ENCODE peak calls at places on chromosome 19, in six cellular contexts. G is tibial nerve, X is stomach, O is astrocyte, Z is osteocyte, A is B cell. K is an unnamed sample.

GRCh38 chr19:33801411-33801810 is 4.7 kb downstream of the KCTD15 start:
- DNase-seq in X (no peak), O (no peak), A (no peak), Z (no peak), G (no peak), K (no peak)

GRCh38 chr19:35031072-35031881 is 1.0 kb downstream of the SCN1B start:
- DNase-seq in O (peak), Z (no peak), X (no peak), A (no peak), G (no peak), K (no peak)

GRCh38 chr19:40803857-40804782 is 5.1 kb downstream of the EGLN2 start:
- DNase-seq in Z (no peak), X (peak), A (peak), O (no peak), G (no peak), K (no peak)

GRCh38 chr19:54186934-54187381 is 2.4 kb downstream of the MBOAT7 start:
- DNase-seq in Z (no peak), A (peak), O (no peak), G (no peak), X (peak), K (no peak)

GRCh38 chr19:22610121-22610520 is 24.0 kb upstream of the ZNF492 start:
- DNase-seq in A (no peak), Z (peak), X (no peak), G (no peak), O (no peak), K (no peak)

GRCh38 chr19:19452241-19453128 is 47.0 kb downstream of the GATAD2A start:
- DNase-seq in G (no peak), A (no peak), Z (no peak), O (no peak), X (no peak), K (no peak)

GRCh38 chr19:29006057-29006735 is 206.8 kb downstream of the UQCRFS1 start:
- DNase-seq in G (no peak), Z (no peak), A (no peak), O (no peak), X (no peak), K (no peak)

GRCh38 chr19:46221981-46222610 is 7.4 kb upstream of the IGFL1 start:
- DNase-seq in A (no peak), X (peak), G (peak), O (peak), Z (no peak), K (no peak)

GRCh38 chr19:38839816-38840582 is 8.4 kb upstream of the ECH1 start:
- DNase-seq in Z (no peak), A (no peak), O (no peak), X (no peak), G (no peak), K (no peak)

GRCh38 chr19:38900816-38901215 is 1.0 kb downstream of the NFKBIB start:
- DNase-seq in X (no peak), O (no peak), A (no peak), Z (no peak), G (no peak), K (no peak)

GRCh38 chr19:40543029-40543597 is 33.6 kb upstream of the SHKBP1 start:
- DNase-seq in Z (no peak), X (no peak), O (no peak), G (no peak), A (no peak), K (no peak)

GRCh38 chr19:572891-573825 is 762 bp downstream of the BSG start:
- DNase-seq in G (no peak), A (peak), Z (peak), O (no peak), X (peak), K (no peak)

GRCh38 chr19:52690395-52691214 is 44.2 kb downstream of the ZNF611 start:
- DNase-seq in Z (peak), O (peak), X (peak), G (peak), A (peak), K (peak)

GRCh38 chr19:54556194-54556593 is 17.4 kb upstream of the LILRA2 start:
- DNase-seq in X (no peak), O (no peak), Z (no peak), G (no peak), A (no peak), K (no peak)

GRCh38 chr19:35345671-35346111 is 2.0 kb upstream of the FFAR1 start:
- DNase-seq in G (no peak), X (no peak), Z (peak), A (peak), O (no peak), K (peak)

GRCh38 chr19:3185482-3186376 is at the start of gene NCLN:
- DNase-seq in X (peak), A (peak), O (peak), G (peak), Z (peak), K (peak)

GRCh38 chr19:34504809-34505291 is 23.3 kb downstream of the WTIP start:
- DNase-seq in O (no peak), Z (peak), G (no peak), A (no peak), X (no peak), K (no peak)

GRCh38 chr19:28288850-28289249 is 924.1 kb downstream of the UQCRFS1 start:
- DNase-seq in Z (no peak), G (no peak), X (no peak), O (peak), A (no peak), K (no peak)

GRCh38 chr19:39333507-39333906 is 2.3 kb downstream of the GMFG start:
- DNase-seq in A (no peak), X (no peak), O (no peak), Z (no peak), G (no peak), K (no peak)

GRCh38 chr19:47032171-47032811 is 12.7 kb downstream of the NPAS1 start:
- DNase-seq in Z (no peak), X (peak), A (peak), G (no peak), O (no peak), K (peak)

GRCh38 chr19:51020988-51021651 is 1.6 kb upstream of the KLK10 start:
- DNase-seq in O (peak), A (no peak), Z (no peak), G (no peak), X (peak), K (no peak)

GRCh38 chr19:4889034-4889825 is 13.5 kb downstream of the ARRDC5 start:
- DNase-seq in X (no peak), G (no peak), O (peak), A (no peak), Z (no peak), K (no peak)

GRCh38 chr19:13090511-13091231 is 12.0 kb downstream of the LYL1 start:
- DNase-seq in X (no peak), Z (no peak), O (no peak), G (no peak), A (no peak), K (no peak)

GRCh38 chr19:30752201-30752600 is 380.0 kb downstream of the ZNF536 start:
- DNase-seq in A (no peak), X (no peak), O (no peak), G (no peak), Z (peak), K (no peak)

GRCh38 chr19:38061294-38061693 is 154.3 kb downstream of the SIPA1L3 start:
- DNase-seq in Z (no peak), A (no peak), G (no peak), O (peak), X (no peak), K (no peak)

GRCh38 chr19:940591-941291 is 14.9 kb downstream of the ARID3A start:
- DNase-seq in Z (no peak), X (peak), A (peak), O (peak), G (peak), K (peak)

GRCh38 chr19:53182202-53182601 is 11.0 kb downstream of the ZNF665 start:
- DNase-seq in X (no peak), A (no peak), O (peak), G (no peak), Z (peak), K (no peak)

GRCh38 chr19:31992750-31993149 is 352.7 kb upstream of the ZNF507 start:
- DNase-seq in G (no peak), O (no peak), X (no peak), A (no peak), Z (peak), K (no peak)

GRCh38 chr19:43820098-43820860 is 6.8 kb upstream of the ZNF283 start:
- DNase-seq in A (peak), Z (no peak), O (peak), X (no peak), G (no peak), K (no peak)

GRCh38 chr19:4445963-4446668 is 11.5 kb downstream of the UBXN6 start:
- DNase-seq in X (no peak), Z (no peak), G (no peak), O (no peak), A (no peak), K (no peak)

GRCh38 chr19:7840629-7841028 is 10.6 kb downstream of the EVI5L start:
- DNase-seq in A (no peak), O (no peak), Z (no peak), G (no peak), X (no peak), K (no peak)
- TF ChIP-seq CTCF in A (no peak), O (no peak), Z (no peak), G (no peak), X (no peak), K (no peak)

GRCh38 chr19:2151339-2152229 is at the start of gene AP3D1:
- DNase-seq in Z (peak), X (peak), A (peak), G (peak), O (peak), K (peak)
- TF ChIP-seq CTCF in Z (no peak), X (no peak), A (no peak), G (no peak), O (no peak), K (no peak)

GRCh38 chr19:17577698-17578097 is 22.2 kb downstream of the COLGALT1 start:
- DNase-seq in G (no peak), X (no peak), O (no peak), A (no peak), Z (no peak), K (no peak)

GRCh38 chr19:17582613-17583012 is 27.2 kb downstream of the COLGALT1 start:
- DNase-seq in Z (no peak), X (no peak), O (no peak), G (no peak), A (no peak), K (no peak)

GRCh38 chr19:17579523-17580244 is 24.2 kb downstream of the COLGALT1 start:
- DNase-seq in O (no peak), G (peak), X (no peak), Z (no peak), A (peak), K (peak)

GRCh38 chr19:17581211-17581874 is 25.9 kb downstream of the COLGALT1 start:
- DNase-seq in A (no peak), O (no peak), X (no peak), G (no peak), Z (no peak), K (no peak)

GRCh38 chr19:17580470-17581000 is 25.1 kb downstream of the COLGALT1 start:
- DNase-seq in G (no peak), A (no peak), X (no peak), Z (no peak), O (no peak), K (no peak)
- TF ChIP-seq CTCF in G (no peak), A (no peak), X (no peak), Z (no peak), O (no peak), K (no peak)

GRCh38 chr19:42345191-42345812 is 19.9 kb downstream of the MEGF8 start:
- DNase-seq in Z (no peak), X (no peak), A (no peak), O (no peak), G (no peak), K (no peak)

GRCh38 chr19:42348211-42348610 is 22.8 kb downstream of the MEGF8 start:
- DNase-seq in A (no peak), O (no peak), Z (no peak), G (no peak), X (no peak), K (no peak)

GRCh38 chr19:42344336-42344893 is 19.0 kb downstream of the MEGF8 start:
- DNase-seq in O (no peak), X (no peak), Z (no peak), G (no peak), A (no peak), K (no peak)

DNA sequence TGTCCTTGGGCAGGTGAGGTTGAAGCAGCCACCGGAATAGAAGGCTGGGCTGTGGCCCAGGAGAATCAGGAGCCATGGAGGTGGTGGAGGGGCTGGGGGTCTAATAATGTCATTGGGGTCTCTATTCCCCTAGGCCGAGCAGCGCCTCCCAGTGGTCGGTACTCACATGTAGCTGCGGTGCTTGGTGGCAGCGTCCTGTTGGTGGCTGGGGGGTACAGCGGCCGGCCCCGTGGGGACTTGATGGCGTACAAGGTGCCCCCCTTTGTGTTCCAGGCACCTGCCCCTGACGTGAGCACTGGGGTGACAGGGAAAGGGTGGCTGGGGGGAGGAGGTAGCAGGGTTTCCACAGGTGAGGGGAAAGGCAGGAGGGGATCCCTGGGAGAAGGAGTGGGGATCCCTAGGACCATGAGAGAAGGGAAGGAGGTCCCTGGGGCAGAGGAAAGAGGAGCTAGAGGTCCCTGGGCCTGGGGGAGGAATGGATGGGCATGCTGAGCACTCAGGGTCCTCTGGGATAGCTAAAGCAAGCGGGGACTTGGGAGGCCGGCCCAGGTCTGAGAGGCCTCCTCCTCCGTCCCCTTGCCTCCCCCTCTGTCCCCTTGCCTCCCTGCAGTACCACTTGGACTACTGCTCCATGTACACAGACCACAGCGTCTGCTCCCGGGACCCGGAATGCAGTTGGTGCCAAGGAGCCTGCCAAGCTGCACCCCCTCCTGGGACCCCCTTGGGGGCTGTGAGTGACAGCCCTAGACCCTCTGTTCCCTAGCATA is 18.1 kb downstream of the MEGF8 start:
- DNase-seq in X (no peak), A (no peak), G (no peak), O (no peak), Z (no peak), K (no peak)
- TF ChIP-seq CTCF in X (no peak), A (no peak), G (no peak), O (no peak), Z (no peak), K (no peak)

DNA sequence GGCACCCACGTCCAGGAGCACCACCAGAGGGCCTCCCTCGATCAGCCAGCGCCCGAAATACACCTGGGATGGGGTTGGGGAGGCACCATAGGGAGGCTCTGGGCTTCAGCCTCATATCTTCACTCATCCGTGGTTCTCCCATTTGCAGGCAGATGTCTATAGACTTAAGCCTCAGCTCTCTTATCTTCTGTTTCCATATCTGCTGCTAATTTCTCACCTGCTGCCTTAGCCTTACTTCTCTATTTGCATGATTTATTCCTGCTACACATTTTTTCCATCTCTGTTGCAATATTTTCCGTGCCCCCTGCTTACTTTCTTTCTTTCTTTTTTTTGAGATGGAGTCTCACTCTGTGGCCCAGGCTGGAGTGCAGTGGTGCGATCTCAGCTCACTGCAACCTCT is 5.8 kb downstream of the GYS1 start:
- DNase-seq in X (no peak), Z (no peak), O (no peak), A (no peak), G (no peak), K (no peak)
- TF ChIP-seq CTCF in X (no peak), Z (no peak), O (no peak), A (no peak), G (no peak), K (no peak)

DNA sequence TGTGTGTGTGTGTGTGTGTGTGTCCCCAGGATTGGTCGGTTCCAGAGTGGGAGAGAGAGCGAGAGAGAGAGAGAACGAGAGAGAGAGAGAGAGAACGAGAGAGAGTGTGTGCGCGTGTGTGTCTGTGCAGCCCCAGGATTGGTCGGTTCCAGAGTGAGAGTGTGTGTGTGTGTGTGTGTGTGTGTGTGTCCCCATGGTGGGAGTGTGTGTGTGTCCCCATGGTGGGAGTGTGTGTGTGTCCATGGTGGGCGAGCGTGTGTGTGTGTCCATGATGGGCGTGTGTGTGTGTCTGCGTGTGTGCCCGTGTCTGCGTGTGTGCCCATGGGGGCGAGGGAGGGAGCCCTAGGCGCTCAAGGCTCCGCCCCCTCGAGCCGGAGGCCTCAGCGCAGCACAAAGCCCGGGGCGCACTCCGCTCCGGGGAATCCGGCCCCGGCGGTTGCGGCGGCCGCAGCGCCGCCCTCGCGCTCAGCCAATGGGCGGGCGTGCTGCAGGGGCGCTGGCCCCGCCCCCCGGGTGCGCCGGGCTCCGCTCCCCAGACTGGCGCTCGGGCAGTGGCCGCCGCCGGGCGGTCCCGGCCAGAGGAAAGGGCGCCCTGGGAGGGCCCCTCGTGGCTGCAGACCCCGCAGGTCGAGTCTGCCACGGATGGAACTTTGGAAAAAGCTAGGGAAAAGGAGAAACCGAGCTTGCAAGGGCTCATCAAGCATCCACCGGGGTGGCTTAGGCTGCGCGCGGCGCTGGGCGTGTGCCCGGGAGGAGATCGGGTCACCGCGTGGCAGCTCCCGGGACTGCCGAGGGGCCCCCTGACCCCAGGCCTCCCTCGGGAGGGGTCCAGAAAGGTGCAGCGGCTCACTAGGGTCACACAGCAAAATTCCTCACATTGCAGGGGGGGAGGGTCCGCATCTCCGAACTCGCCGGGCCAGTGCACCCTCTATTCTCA is 96.2 kb downstream of the INSR start:
- DNase-seq in G (peak), A (peak), O (peak), Z (peak), X (peak), K (peak)
- TF ChIP-seq CTCF in G (peak), A (no peak), O (no peak), Z (no peak), X (peak), K (no peak)

GRCh38 chr19:49450405-49450804 is 1.2 kb downstream of the PIH1D1 start:
- DNase-seq in X (no peak), G (no peak), Z (no peak), A (no peak), O (no peak), K (no peak)

GRCh38 chr19:49453013-49453756 is at the start of gene ALDH16A1:
- DNase-seq in O (peak), Z (peak), X (peak), G (peak), A (peak), K (peak)

GRCh38 chr19:49453757-49454248 is 778 bp downstream of the ALDH16A1 start:
- DNase-seq in O (no peak), G (no peak), A (no peak), Z (no peak), X (no peak), K (no peak)

GRCh38 chr19:49448432-49448786 is 3.2 kb downstream of the PIH1D1 start:
- DNase-seq in X (no peak), A (no peak), O (no peak), Z (no peak), G (no peak), K (no peak)

DNA sequence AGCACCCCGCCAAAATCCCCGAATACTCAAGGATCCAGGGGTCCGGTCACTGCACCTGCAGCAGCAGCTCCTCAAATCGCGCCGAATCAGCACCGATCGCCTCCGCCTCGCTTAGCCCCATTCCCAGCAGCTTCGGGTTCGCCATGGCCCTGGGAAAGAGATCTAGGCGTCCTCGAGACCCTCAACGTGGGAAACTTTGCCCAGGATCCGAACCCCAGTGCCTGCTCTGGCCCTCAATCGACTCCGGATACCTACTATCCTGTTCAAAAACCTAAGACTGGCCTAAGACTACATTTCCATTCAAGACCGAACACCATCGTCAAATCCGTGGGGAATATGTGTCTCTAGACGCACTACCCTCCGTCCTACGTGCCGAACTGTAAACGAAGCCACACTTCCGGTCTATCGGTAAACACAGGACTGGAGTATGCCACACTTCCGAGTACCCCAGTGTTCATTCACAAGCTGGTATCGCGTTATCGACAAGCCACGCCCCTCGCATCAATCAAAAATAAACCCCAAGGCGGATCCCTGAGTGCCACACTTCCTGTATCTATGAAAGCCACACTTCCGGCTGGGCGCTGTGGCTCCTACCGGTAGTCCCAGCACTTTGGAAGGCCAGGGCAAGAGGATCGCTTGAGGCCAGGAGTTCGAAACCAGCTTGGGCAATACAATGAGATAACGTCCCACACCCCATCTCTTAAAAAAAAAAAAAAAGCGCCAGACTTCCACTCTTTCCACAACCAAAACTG is at the start of gene PIH1D1:
- DNase-seq in Z (peak), A (peak), X (peak), O (peak), G (peak), K (peak)
- TF ChIP-seq CTCF in Z (no peak), A (no peak), X (no peak), O (no peak), G (peak), K (no peak)

K was measured in natural killer cell.